ENCODE peak calls at places on chromosomes 1 and 21, in four cellular contexts. N is PC-3, H is DND-41, Z is IMR-90. U is an unnamed sample.
A peak's percentile ranks its signal among the peaks of the same experiment; 100 is the strongest.

GRCh38 chr21:43910460-43910859 is 45.4 kb downstream of the AGPAT3 start:
- DNase-seq in N (no peak), H (no peak), Z (no peak), U (no peak)

GRCh38 chr1:112449630-112449983 is 53.6 kb downstream of the CTTNBP2NL start:
- DNase-seq in N (no peak), H (no peak), Z (no peak), U (no peak)

GRCh38 chr21:42320791-42321190 is 5.6 kb upstream of the TFF3 start:
- DNase-seq in N (no peak), H (no peak), Z (no peak), U (no peak)

GRCh38 chr1:72285074-72285425 is 2.7 kb upstream of the NEGR1 start:
- DNase-seq in N (no peak), H (no peak), Z (no peak), U (no peak)

GRCh38 chr1:59898927-59899326 is 27.6 kb downstream of the CYP2J2 start:
- DNase-seq in N (no peak), H (no peak), Z (no peak), U (peak; percentile 19)

GRCh38 chr1:203934027-203934426 is 72.6 kb downstream of the SNRPE start:
- DNase-seq in N (peak; percentile 84), H (no peak), Z (no peak), U (no peak)

GRCh38 chr1:35287807-35288640 is 19.5 kb downstream of the ZMYM4 start:
- DNase-seq in N (peak; percentile 31), H (no peak), Z (peak; percentile 63), U (peak; percentile 78)

GRCh38 chr1:68036946-68037345 is 13.5 kb downstream of the DIRAS3 start:
- DNase-seq in N (no peak), H (no peak), Z (no peak), U (no peak)

GRCh38 chr1:155504207-155504606 is 58.4 kb downstream of the ASH1L start:
- DNase-seq in N (peak; percentile 63), H (no peak), Z (peak; percentile 42), U (no peak)

GRCh38 chr1:179709841-179710329 is 33.2 kb upstream of the FAM163A start:
- DNase-seq in N (no peak), H (no peak), Z (peak; percentile 72), U (peak; percentile 13)

GRCh38 chr1:208445710-208446702 is 201.8 kb upstream of the PLXNA2 start:
- DNase-seq in N (peak; percentile 34), H (no peak), Z (no peak), U (no peak)

GRCh38 chr1:1597275-1597930 is 2.5 kb downstream of the FNDC10 start:
- DNase-seq in N (peak; percentile 55), H (no peak), Z (no peak), U (no peak)

GRCh38 chr1:211210052-211210451 is 49.1 kb upstream of the RCOR3 start:
- DNase-seq in N (no peak), H (no peak), Z (no peak), U (no peak)

GRCh38 chr1:159996653-159997052 is 35.1 kb downstream of the PIGM start:
- DNase-seq in N (peak; percentile 90), H (no peak), Z (peak; percentile 85), U (peak; percentile 94)

GRCh38 chr21:38671716-38672115 is 134.0 kb upstream of the ETS2 start:
- DNase-seq in N (no peak), H (no peak), Z (no peak), U (peak; percentile 36)
- H3K4me2 ChIP-seq in N (no peak overlapping the region), H (no peak overlapping the region), Z (no peak overlapping the region), U (no peak overlapping the region)

DNA sequence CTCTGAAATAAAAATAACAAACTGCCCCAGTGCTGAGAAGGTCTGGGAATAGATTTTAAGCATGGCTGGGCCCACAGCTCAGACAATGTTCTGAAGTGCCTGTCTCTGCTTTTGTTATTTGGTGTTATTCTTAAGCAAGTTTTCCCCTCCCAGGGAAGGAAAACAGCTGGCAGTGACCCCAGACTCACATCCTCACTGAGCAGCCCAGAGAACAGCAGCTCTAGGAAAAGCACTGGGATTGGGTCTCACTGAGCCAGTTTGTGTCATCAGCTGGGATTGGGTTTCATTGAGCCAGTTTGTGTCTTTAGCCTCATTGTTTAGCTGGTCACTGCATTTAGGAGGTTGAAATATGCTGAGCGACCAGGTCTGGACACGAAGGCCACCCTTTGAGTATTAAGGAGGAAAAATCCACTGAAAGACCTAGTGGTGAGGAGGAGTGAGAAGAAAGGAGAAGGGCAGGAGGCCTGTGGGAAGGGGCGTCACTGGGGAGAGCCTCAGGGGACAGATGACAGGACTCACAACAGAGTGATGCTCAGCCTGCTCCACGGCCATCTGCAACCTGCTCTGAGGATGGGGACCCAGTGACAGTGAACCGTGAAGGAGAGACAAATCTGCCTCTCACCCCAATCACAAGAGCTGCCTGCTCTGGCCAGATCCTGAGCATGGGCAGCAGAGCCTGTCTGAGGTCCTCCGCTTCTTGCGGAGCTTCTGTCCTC is 103.8 kb downstream of the TOMM20 start:
- DNase-seq in N (no peak), H (no peak), Z (no peak), U (no peak)
- H2AFZ ChIP-seq in N (no peak overlapping the region), H (no peak overlapping the region), Z (peak overlapping the region; percentile 51), U (no peak overlapping the region)

GRCh38 chr1:15272009-15272781 is 25.2 kb downstream of the FHAD1 start:
- DNase-seq in N (peak; percentile 92), H (peak; percentile 22), Z (peak; percentile 73), U (peak; percentile 41)
- H3K4me2 ChIP-seq in N (peak overlapping the region; percentile 96), H (no peak overlapping the region), Z (peak overlapping the region; percentile 29), U (peak overlapping the region; percentile 51)

DNA sequence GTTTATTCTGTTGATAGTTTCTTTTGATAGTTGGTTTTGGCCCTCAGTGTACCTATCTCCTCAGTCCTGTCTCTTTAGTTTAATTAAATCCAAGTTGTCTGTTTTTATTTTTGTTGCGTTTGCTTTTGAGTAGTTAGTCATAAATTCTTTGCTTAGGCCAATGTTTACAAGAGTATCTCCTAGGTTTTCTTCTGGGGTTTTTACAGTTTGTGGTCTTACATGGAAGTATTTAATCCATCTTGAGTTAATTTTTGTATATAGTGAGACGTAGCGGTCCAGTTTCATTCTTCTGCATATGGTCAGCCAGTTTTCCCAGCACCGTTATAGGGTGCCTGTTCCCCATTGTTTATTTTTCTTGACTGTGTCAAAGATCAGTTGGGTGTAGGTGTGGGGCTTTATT is 139.4 kb downstream of the POU2F1 start:
- DNase-seq in N (peak; percentile 31), H (no peak), Z (peak; percentile 41), U (peak; percentile 25)
- H2AFZ ChIP-seq in N (no peak overlapping the region), H (no peak overlapping the region), Z (no peak overlapping the region), U (no peak overlapping the region)